ENCODE peak calls at places on chromosomes 7 and 10, in ten cellular contexts. One of them, this sample, is unnamed.
A peak's percentile ranks its signal among the peaks of the same experiment; 100 is the strongest.

GRCh38 chr7:159094030-159094740 is 50.5 kb downstream of the VIPR2 start:
- DNase-seq in psoas muscle: no peak
- DNase-seq in NCI-H1417 treated with DMSO at 0.1 percent for 48 hours: no peak
- DNase-seq in GM12891: no peak
- DNase-seq in heart left ventricle: no peak
- DNase-seq in HS-5: no peak
- DNase-seq in kidney glomerular epithelial cell: no peak
- DNase-seq in astrocyte: no peak
- DNase-seq in NCI-H1930: no peak
- DNase-seq in cardiac septum: peak; percentile 74
- DNase-seq in this sample: no peak

GRCh38 chr7:76343294-76343930 is 15.4 kb downstream of the YWHAG start:
- DNase-seq in psoas muscle: no peak
- DNase-seq in NCI-H1417 treated with DMSO at 0.1 percent for 48 hours: no peak
- DNase-seq in GM12891: no peak
- DNase-seq in heart left ventricle: no peak
- DNase-seq in HS-5: no peak
- DNase-seq in kidney glomerular epithelial cell: no peak
- DNase-seq in astrocyte: no peak
- DNase-seq in NCI-H1930: no peak
- DNase-seq in cardiac septum: no peak
- DNase-seq in this sample: no peak

GRCh38 chr10:93305122-93305521 is 177.0 kb downstream of the MYOF start:
- DNase-seq in psoas muscle: no peak
- DNase-seq in NCI-H1417 treated with DMSO at 0.1 percent for 48 hours: no peak
- DNase-seq in GM12891: no peak
- DNase-seq in heart left ventricle: no peak
- DNase-seq in HS-5: no peak
- DNase-seq in kidney glomerular epithelial cell: no peak
- DNase-seq in astrocyte: no peak
- DNase-seq in NCI-H1930: no peak
- DNase-seq in cardiac septum: no peak
- DNase-seq in this sample: no peak

GRCh38 chr10:279232-279631 is 144.0 kb downstream of the ZMYND11 start:
- DNase-seq in psoas muscle: no peak
- DNase-seq in NCI-H1417 treated with DMSO at 0.1 percent for 48 hours: no peak
- DNase-seq in GM12891: no peak
- DNase-seq in heart left ventricle: no peak
- DNase-seq in HS-5: no peak
- DNase-seq in kidney glomerular epithelial cell: no peak
- DNase-seq in astrocyte: no peak
- DNase-seq in NCI-H1930: no peak
- DNase-seq in cardiac septum: no peak
- DNase-seq in this sample: no peak

GRCh38 chr7:117675519-117676137 is 195.8 kb downstream of the CFTR start:
- DNase-seq in psoas muscle: no peak
- DNase-seq in NCI-H1417 treated with DMSO at 0.1 percent for 48 hours: no peak
- DNase-seq in GM12891: no peak
- DNase-seq in heart left ventricle: no peak
- DNase-seq in HS-5: no peak
- DNase-seq in kidney glomerular epithelial cell: no peak
- DNase-seq in astrocyte: no peak
- DNase-seq in NCI-H1930: no peak
- DNase-seq in cardiac septum: no peak
- DNase-seq in this sample: no peak

GRCh38 chr10:130174343-130174742 is 38.2 kb downstream of the GLRX3 start:
- DNase-seq in psoas muscle: no peak
- DNase-seq in NCI-H1417 treated with DMSO at 0.1 percent for 48 hours: no peak
- DNase-seq in GM12891: no peak
- DNase-seq in heart left ventricle: no peak
- DNase-seq in HS-5: no peak
- DNase-seq in kidney glomerular epithelial cell: no peak
- DNase-seq in astrocyte: no peak
- DNase-seq in NCI-H1930: no peak
- DNase-seq in cardiac septum: no peak
- DNase-seq in this sample: no peak

GRCh38 chr10:63761243-63761642 is 240.0 kb downstream of the REEP3 start:
- DNase-seq in psoas muscle: no peak
- DNase-seq in NCI-H1417 treated with DMSO at 0.1 percent for 48 hours: no peak
- DNase-seq in GM12891: no peak
- DNase-seq in heart left ventricle: no peak
- DNase-seq in HS-5: no peak
- DNase-seq in kidney glomerular epithelial cell: no peak
- DNase-seq in astrocyte: no peak
- DNase-seq in NCI-H1930: no peak
- DNase-seq in cardiac septum: no peak
- DNase-seq in this sample: no peak

GRCh38 chr10:15316144-15316543 is 54.9 kb downstream of the FAM171A1 start:
- DNase-seq in psoas muscle: no peak
- DNase-seq in NCI-H1417 treated with DMSO at 0.1 percent for 48 hours: no peak
- DNase-seq in GM12891: no peak
- DNase-seq in heart left ventricle: no peak
- DNase-seq in HS-5: no peak
- DNase-seq in kidney glomerular epithelial cell: no peak
- DNase-seq in astrocyte: no peak
- DNase-seq in NCI-H1930: no peak
- DNase-seq in cardiac septum: no peak
- DNase-seq in this sample: no peak

GRCh38 chr7:115008465-115009114 is 86.7 kb downstream of the MDFIC start:
- DNase-seq in psoas muscle: peak; percentile 86
- DNase-seq in NCI-H1417 treated with DMSO at 0.1 percent for 48 hours: no peak
- DNase-seq in GM12891: no peak
- DNase-seq in heart left ventricle: peak; percentile 83
- DNase-seq in HS-5: no peak
- DNase-seq in kidney glomerular epithelial cell: no peak
- DNase-seq in astrocyte: peak; percentile 72
- DNase-seq in NCI-H1930: no peak
- DNase-seq in cardiac septum: peak; percentile 81
- DNase-seq in this sample: peak; percentile 78

GRCh38 chr7:154430640-154431039 is 378.4 kb downstream of the DPP6 start:
- DNase-seq in psoas muscle: no peak
- DNase-seq in NCI-H1417 treated with DMSO at 0.1 percent for 48 hours: no peak
- DNase-seq in GM12891: no peak
- DNase-seq in heart left ventricle: no peak
- DNase-seq in HS-5: no peak
- DNase-seq in kidney glomerular epithelial cell: no peak
- DNase-seq in astrocyte: no peak
- DNase-seq in NCI-H1930: no peak
- DNase-seq in cardiac septum: no peak
- DNase-seq in this sample: no peak

GRCh38 chr10:16904619-16905018 is 87.4 kb upstream of the RSU1 start:
- DNase-seq in psoas muscle: no peak
- DNase-seq in NCI-H1417 treated with DMSO at 0.1 percent for 48 hours: no peak
- DNase-seq in GM12891: no peak
- DNase-seq in heart left ventricle: no peak
- DNase-seq in HS-5: no peak
- DNase-seq in kidney glomerular epithelial cell: no peak
- DNase-seq in astrocyte: peak; percentile 93
- DNase-seq in NCI-H1930: no peak
- DNase-seq in cardiac septum: no peak
- DNase-seq in this sample: no peak

GRCh38 chr10:30529373-30529998 is 95.5 kb downstream of the MAP3K8 start:
- DNase-seq in psoas muscle: peak; percentile 78
- DNase-seq in NCI-H1417 treated with DMSO at 0.1 percent for 48 hours: no peak
- DNase-seq in GM12891: peak; percentile 27
- DNase-seq in heart left ventricle: peak; percentile 85
- DNase-seq in HS-5: no peak
- DNase-seq in kidney glomerular epithelial cell: no peak
- DNase-seq in astrocyte: no peak
- DNase-seq in NCI-H1930: no peak
- DNase-seq in cardiac septum: peak; percentile 93
- DNase-seq in this sample: peak; percentile 62

GRCh38 chr10:57864789-57865676 is 402.7 kb downstream of the IPMK start:
- DNase-seq in psoas muscle: no peak
- DNase-seq in NCI-H1417 treated with DMSO at 0.1 percent for 48 hours: no peak
- DNase-seq in GM12891: no peak
- DNase-seq in heart left ventricle: no peak
- DNase-seq in HS-5: no peak
- DNase-seq in kidney glomerular epithelial cell: no peak
- DNase-seq in astrocyte: no peak
- DNase-seq in NCI-H1930: no peak
- DNase-seq in cardiac septum: no peak
- DNase-seq in this sample: no peak

GRCh38 chr10:3036605-3037004 is 30.7 kb upstream of the PFKP start:
- DNase-seq in psoas muscle: no peak
- DNase-seq in NCI-H1417 treated with DMSO at 0.1 percent for 48 hours: no peak
- DNase-seq in GM12891: no peak
- DNase-seq in heart left ventricle: no peak
- DNase-seq in HS-5: no peak
- DNase-seq in kidney glomerular epithelial cell: no peak
- DNase-seq in astrocyte: no peak
- DNase-seq in NCI-H1930: no peak
- DNase-seq in cardiac septum: no peak
- DNase-seq in this sample: no peak

GRCh38 chr10:133347636-133348517 is 704 bp downstream of the PRAP1 start:
- DNase-seq in psoas muscle: no peak
- DNase-seq in NCI-H1417 treated with DMSO at 0.1 percent for 48 hours: no peak
- DNase-seq in GM12891: no peak
- DNase-seq in heart left ventricle: peak; percentile 55
- DNase-seq in HS-5: no peak
- DNase-seq in kidney glomerular epithelial cell: no peak
- DNase-seq in astrocyte: no peak
- DNase-seq in NCI-H1930: no peak
- DNase-seq in cardiac septum: no peak
- DNase-seq in this sample: peak; percentile 48

GRCh38 chr7:1693991-1694524 is 24.0 kb downstream of the ELFN1 start:
- DNase-seq in psoas muscle: peak; percentile 39
- DNase-seq in NCI-H1417 treated with DMSO at 0.1 percent for 48 hours: peak; percentile 35
- DNase-seq in GM12891: peak; percentile 1
- DNase-seq in heart left ventricle: peak; percentile 58
- DNase-seq in HS-5: no peak
- DNase-seq in kidney glomerular epithelial cell: peak; percentile 89
- DNase-seq in astrocyte: peak; percentile 60
- DNase-seq in NCI-H1930: no peak
- DNase-seq in cardiac septum: peak; percentile 76
- DNase-seq in this sample: no peak

GRCh38 chr7:84248267-84248666 is 53.7 kb upstream of the SEMA3A start:
- DNase-seq in psoas muscle: no peak
- DNase-seq in NCI-H1417 treated with DMSO at 0.1 percent for 48 hours: no peak
- DNase-seq in GM12891: no peak
- DNase-seq in heart left ventricle: no peak
- DNase-seq in HS-5: no peak
- DNase-seq in kidney glomerular epithelial cell: no peak
- DNase-seq in astrocyte: peak; percentile 37
- DNase-seq in NCI-H1930: no peak
- DNase-seq in cardiac septum: no peak
- DNase-seq in this sample: no peak

GRCh38 chr10:88127766-88128165 is 264.3 kb downstream of the PTEN start:
- DNase-seq in psoas muscle: no peak
- DNase-seq in NCI-H1417 treated with DMSO at 0.1 percent for 48 hours: no peak
- DNase-seq in GM12891: no peak
- DNase-seq in heart left ventricle: no peak
- DNase-seq in HS-5: no peak
- DNase-seq in kidney glomerular epithelial cell: no peak
- DNase-seq in astrocyte: no peak
- DNase-seq in NCI-H1930: no peak
- DNase-seq in cardiac septum: no peak
- DNase-seq in this sample: no peak

GRCh38 chr7:131161103-131161502 is 166.6 kb upstream of the MKLN1 start:
- DNase-seq in psoas muscle: no peak
- DNase-seq in NCI-H1417 treated with DMSO at 0.1 percent for 48 hours: no peak
- DNase-seq in GM12891: no peak
- DNase-seq in heart left ventricle: no peak
- DNase-seq in HS-5: no peak
- DNase-seq in kidney glomerular epithelial cell: peak; percentile 9
- DNase-seq in astrocyte: peak; percentile 61
- DNase-seq in NCI-H1930: no peak
- DNase-seq in cardiac septum: no peak
- DNase-seq in this sample: no peak